ENCODE peak calls at places on chromosome 15, in eight cellular contexts. X, V, H, Y, A, N, W and G are unnamed samples.

GRCh38 chr15:81419304-81419943 is 45.4 kb upstream of the TMC3 start:
- DNase-seq in H (no peak), X (no peak), Y (no peak), N (no peak), W (no peak), V (no peak), A (no peak), G (no peak)

GRCh38 chr15:77474310-77474986 is 53.8 kb downstream of the HMG20A start:
- DNase-seq in N (no peak), Y (no peak), X (no peak), V (no peak), A (no peak), W (no peak), H (no peak), G (no peak)

GRCh38 chr15:50181983-50182232 is at the start of gene SLC27A2:
- DNase-seq in H (no peak), N (no peak), X (no peak), A (no peak), W (no peak), Y (peak; percentile 17), V (no peak), G (peak; percentile 51)

GRCh38 chr15:52464478-52464877 is 64.2 kb downstream of the MYO5A start:
- DNase-seq in A (peak; percentile 4), W (no peak), V (no peak), Y (no peak), X (no peak), H (no peak), N (no peak), G (no peak)

GRCh38 chr15:85871545-85871944 is 76.8 kb upstream of the KLHL25 start:
- DNase-seq in H (no peak), A (no peak), Y (no peak), V (no peak), X (no peak), W (no peak), N (no peak), G (no peak)

GRCh38 chr15:88131937-88132336 is 124.6 kb downstream of the NTRK3 start:
- DNase-seq in N (no peak), W (no peak), V (no peak), A (no peak), Y (no peak), X (no peak), H (no peak), G (no peak)

GRCh38 chr15:78249131-78249530 is 14.8 kb upstream of the ACSBG1 start:
- DNase-seq in Y (no peak), N (no peak), X (no peak), V (no peak), H (no peak), W (no peak), A (no peak), G (no peak)

GRCh38 chr15:58306591-58307312 is 125.0 kb upstream of the LIPC start:
- DNase-seq in N (no peak), V (peak; percentile 31), H (no peak), W (no peak), Y (no peak), A (no peak), X (no peak), G (no peak)

GRCh38 chr15:54082836-54083492 is 104.7 kb downstream of the UNC13C start:
- DNase-seq in X (no peak), H (peak; percentile 4), N (no peak), W (no peak), V (peak; percentile 17), Y (no peak), A (no peak), G (no peak)

GRCh38 chr15:40367038-40367672 is 9.1 kb downstream of the DISP2 start:
- DNase-seq in Y (peak; percentile 91), X (no peak), H (no peak), N (no peak), W (peak; percentile 89), V (no peak), A (no peak), G (no peak)

GRCh38 chr15:90241343-90242192 is 7.6 kb downstream of the GDPGP1 start:
- DNase-seq in Y (peak; percentile 36), A (no peak), X (no peak), W (no peak), V (no peak), H (no peak), N (no peak), G (no peak)

GRCh38 chr15:54482251-54482650 is 504.0 kb downstream of the UNC13C start:
- DNase-seq in X (no peak), A (no peak), H (no peak), V (no peak), W (no peak), Y (no peak), N (no peak), G (no peak)

GRCh38 chr15:89361451-89362202 is 27.0 kb upstream of the POLG start:
- DNase-seq in Y (peak; percentile 61), X (peak; percentile 92), N (peak; percentile 79), H (peak; percentile 46), V (peak; percentile 93), A (peak; percentile 34), W (peak; percentile 73), G (peak; percentile 66)

GRCh38 chr15:64807051-64807749 is 18.2 kb downstream of the PIF1 start:
- DNase-seq in A (no peak), V (no peak), X (no peak), N (no peak), W (peak; percentile 86), H (no peak), Y (no peak), G (no peak)

GRCh38 chr15:78131295-78132021 is at the start of gene CIB2:
- DNase-seq in A (peak; percentile 53), V (peak; percentile 96), N (peak; percentile 2), W (peak; percentile 84), Y (peak; percentile 75), X (peak; percentile 85), H (peak; percentile 76), G (peak; percentile 92)

GRCh38 chr15:58537480-58537879 is 105.7 kb downstream of the LIPC start:
- DNase-seq in A (no peak), V (no peak), N (no peak), H (no peak), X (no peak), Y (no peak), W (no peak), G (no peak)

GRCh38 chr15:76206325-76206976 is 104.8 kb downstream of the ETFA start:
- DNase-seq in X (no peak), V (no peak), Y (peak; percentile 85), W (peak; percentile 90), N (peak; percentile 96), H (no peak), A (no peak), G (no peak)